ENCODE peak calls at places on chromosomes 13 and 19, in eight cellular contexts. One of them, this sample, is unnamed.
A peak's percentile ranks its signal among the peaks of the same experiment; 100 is the strongest.

GRCh38 chr13:22000191-22000590 is 329.3 kb downstream of the FGF9 start:
- DNase-seq in psoas muscle: no peak
- DNase-seq in astrocyte of the cerebellum: no peak
- DNase-seq in activated naive CD8-positive, alpha-beta T cell treated with anti-CD3 and anti-CD28 coated beads, Interleukin-2, amount 50 U/mL, for 24 hours: no peak
- DNase-seq in NCI-H748 treated with DMSO at 0.1 percent for 48 hours: no peak
- DNase-seq in body of pancreas: no peak
- DNase-seq in HEK293T: no peak
- DNase-seq in activated CD4-positive, CD25-positive, alpha-beta regulatory T cell: no peak
- DNase-seq in this sample: no peak

GRCh38 chr13:73722120-73722519 is 412.1 kb downstream of the KLF12 start:
- DNase-seq in body of pancreas: no peak
- DNase-seq in HEK293T: no peak
- DNase-seq in astrocyte of the cerebellum: peak; percentile 42
- DNase-seq in activated naive CD8-positive, alpha-beta T cell treated with anti-CD3 and anti-CD28 coated beads, Interleukin-2, amount 50 U/mL, for 24 hours: no peak
- DNase-seq in NCI-H748 treated with DMSO at 0.1 percent for 48 hours: no peak
- DNase-seq in activated CD4-positive, CD25-positive, alpha-beta regulatory T cell: no peak
- DNase-seq in psoas muscle: no peak
- DNase-seq in this sample: no peak

GRCh38 chr19:18875726-18876125 is 20.2 kb downstream of the CERS1 start:
- DNase-seq in HEK293T: no peak
- DNase-seq in NCI-H748 treated with DMSO at 0.1 percent for 48 hours: no peak
- DNase-seq in activated naive CD8-positive, alpha-beta T cell treated with anti-CD3 and anti-CD28 coated beads, Interleukin-2, amount 50 U/mL, for 24 hours: no peak
- DNase-seq in body of pancreas: no peak
- DNase-seq in psoas muscle: no peak
- DNase-seq in activated CD4-positive, CD25-positive, alpha-beta regulatory T cell: no peak
- DNase-seq in astrocyte of the cerebellum: no peak
- DNase-seq in this sample: no peak

GRCh38 chr13:91381371-91381770 is 17.1 kb upstream of the GPC5 start:
- DNase-seq in astrocyte of the cerebellum: peak; percentile 38
- DNase-seq in activated naive CD8-positive, alpha-beta T cell treated with anti-CD3 and anti-CD28 coated beads, Interleukin-2, amount 50 U/mL, for 24 hours: no peak
- DNase-seq in psoas muscle: no peak
- DNase-seq in body of pancreas: no peak
- DNase-seq in HEK293T: no peak
- DNase-seq in NCI-H748 treated with DMSO at 0.1 percent for 48 hours: no peak
- DNase-seq in activated CD4-positive, CD25-positive, alpha-beta regulatory T cell: no peak
- DNase-seq in this sample: no peak

GRCh38 chr13:60329221-60329983 is 67.6 kb upstream of the TDRD3 start:
- DNase-seq in HEK293T: peak; percentile 53
- DNase-seq in psoas muscle: no peak
- DNase-seq in NCI-H748 treated with DMSO at 0.1 percent for 48 hours: peak; percentile 93
- DNase-seq in body of pancreas: peak; percentile 50
- DNase-seq in activated naive CD8-positive, alpha-beta T cell treated with anti-CD3 and anti-CD28 coated beads, Interleukin-2, amount 50 U/mL, for 24 hours: peak; percentile 9
- DNase-seq in astrocyte of the cerebellum: peak; percentile 5
- DNase-seq in activated CD4-positive, CD25-positive, alpha-beta regulatory T cell: no peak
- DNase-seq in this sample: no peak

GRCh38 chr19:10858204-10858828 is 10.1 kb downstream of the C19orf38 start:
- DNase-seq in HEK293T: peak; percentile 68
- DNase-seq in activated CD4-positive, CD25-positive, alpha-beta regulatory T cell: no peak
- DNase-seq in body of pancreas: no peak
- DNase-seq in psoas muscle: no peak
- DNase-seq in astrocyte of the cerebellum: no peak
- DNase-seq in NCI-H748 treated with DMSO at 0.1 percent for 48 hours: no peak
- DNase-seq in activated naive CD8-positive, alpha-beta T cell treated with anti-CD3 and anti-CD28 coated beads, Interleukin-2, amount 50 U/mL, for 24 hours: peak; percentile 65
- DNase-seq in this sample: no peak

GRCh38 chr13:113854238-113855011 is 9.5 kb downstream of the GAS6 start:
- DNase-seq in activated naive CD8-positive, alpha-beta T cell treated with anti-CD3 and anti-CD28 coated beads, Interleukin-2, amount 50 U/mL, for 24 hours: no peak
- DNase-seq in HEK293T: no peak
- DNase-seq in body of pancreas: peak; percentile 63
- DNase-seq in activated CD4-positive, CD25-positive, alpha-beta regulatory T cell: no peak
- DNase-seq in psoas muscle: peak; percentile 68
- DNase-seq in NCI-H748 treated with DMSO at 0.1 percent for 48 hours: no peak
- DNase-seq in astrocyte of the cerebellum: peak; percentile 53
- DNase-seq in this sample: no peak

GRCh38 chr13:109145631-109146030 is 516.2 kb downstream of the MYO16 start:
- DNase-seq in NCI-H748 treated with DMSO at 0.1 percent for 48 hours: peak; percentile 30
- DNase-seq in body of pancreas: peak; percentile 57
- DNase-seq in HEK293T: peak; percentile 20
- DNase-seq in astrocyte of the cerebellum: peak; percentile 70
- DNase-seq in activated naive CD8-positive, alpha-beta T cell treated with anti-CD3 and anti-CD28 coated beads, Interleukin-2, amount 50 U/mL, for 24 hours: no peak
- DNase-seq in activated CD4-positive, CD25-positive, alpha-beta regulatory T cell: no peak
- DNase-seq in psoas muscle: no peak
- DNase-seq in this sample: no peak

GRCh38 chr13:86792153-86792651 is 879.0 kb upstream of the SLITRK5 start:
- DNase-seq in HEK293T: no peak
- DNase-seq in activated naive CD8-positive, alpha-beta T cell treated with anti-CD3 and anti-CD28 coated beads, Interleukin-2, amount 50 U/mL, for 24 hours: no peak
- DNase-seq in NCI-H748 treated with DMSO at 0.1 percent for 48 hours: no peak
- DNase-seq in astrocyte of the cerebellum: no peak
- DNase-seq in psoas muscle: no peak
- DNase-seq in body of pancreas: no peak
- DNase-seq in activated CD4-positive, CD25-positive, alpha-beta regulatory T cell: no peak
- DNase-seq in this sample: no peak

GRCh38 chr19:12721656-12722565 is 1.8 kb downstream of the TNPO2 start:
- DNase-seq in NCI-H748 treated with DMSO at 0.1 percent for 48 hours: no peak
- DNase-seq in activated CD4-positive, CD25-positive, alpha-beta regulatory T cell: peak; percentile 29
- DNase-seq in HEK293T: peak; percentile 56
- DNase-seq in astrocyte of the cerebellum: no peak
- DNase-seq in psoas muscle: peak; percentile 88
- DNase-seq in body of pancreas: peak; percentile 69
- DNase-seq in activated naive CD8-positive, alpha-beta T cell treated with anti-CD3 and anti-CD28 coated beads, Interleukin-2, amount 50 U/mL, for 24 hours: peak; percentile 56
- DNase-seq in this sample: no peak

GRCh38 chr19:18650468-18651001 is 13.7 kb downstream of the KLHL26 start:
- DNase-seq in psoas muscle: peak; percentile 92
- DNase-seq in astrocyte of the cerebellum: peak; percentile 32
- DNase-seq in HEK293T: no peak
- DNase-seq in NCI-H748 treated with DMSO at 0.1 percent for 48 hours: no peak
- DNase-seq in activated naive CD8-positive, alpha-beta T cell treated with anti-CD3 and anti-CD28 coated beads, Interleukin-2, amount 50 U/mL, for 24 hours: no peak
- DNase-seq in activated CD4-positive, CD25-positive, alpha-beta regulatory T cell: no peak
- DNase-seq in body of pancreas: peak; percentile 59
- DNase-seq in this sample: no peak

GRCh38 chr13:98089246-98089645 is 53.6 kb upstream of the FARP1 start:
- DNase-seq in body of pancreas: no peak
- DNase-seq in HEK293T: no peak
- DNase-seq in astrocyte of the cerebellum: no peak
- DNase-seq in activated CD4-positive, CD25-positive, alpha-beta regulatory T cell: no peak
- DNase-seq in activated naive CD8-positive, alpha-beta T cell treated with anti-CD3 and anti-CD28 coated beads, Interleukin-2, amount 50 U/mL, for 24 hours: no peak
- DNase-seq in NCI-H748 treated with DMSO at 0.1 percent for 48 hours: no peak
- DNase-seq in psoas muscle: no peak
- DNase-seq in this sample: no peak

GRCh38 chr13:39397221-39397620 is 205.8 kb downstream of the LHFPL6 start:
- DNase-seq in activated CD4-positive, CD25-positive, alpha-beta regulatory T cell: no peak
- DNase-seq in body of pancreas: no peak
- DNase-seq in astrocyte of the cerebellum: no peak
- DNase-seq in HEK293T: no peak
- DNase-seq in NCI-H748 treated with DMSO at 0.1 percent for 48 hours: no peak
- DNase-seq in activated naive CD8-positive, alpha-beta T cell treated with anti-CD3 and anti-CD28 coated beads, Interleukin-2, amount 50 U/mL, for 24 hours: no peak
- DNase-seq in psoas muscle: no peak
- DNase-seq in this sample: no peak

GRCh38 chr13:87274209-87274819 is 396.9 kb upstream of the SLITRK5 start:
- DNase-seq in activated naive CD8-positive, alpha-beta T cell treated with anti-CD3 and anti-CD28 coated beads, Interleukin-2, amount 50 U/mL, for 24 hours: peak; percentile 27
- DNase-seq in NCI-H748 treated with DMSO at 0.1 percent for 48 hours: peak; percentile 69
- DNase-seq in psoas muscle: no peak
- DNase-seq in astrocyte of the cerebellum: peak; percentile 49
- DNase-seq in activated CD4-positive, CD25-positive, alpha-beta regulatory T cell: no peak
- DNase-seq in HEK293T: peak; percentile 58
- DNase-seq in body of pancreas: peak; percentile 31
- DNase-seq in this sample: no peak

GRCh38 chr19:18736415-18737336 is 53.2 kb downstream of the CRTC1 start:
- DNase-seq in astrocyte of the cerebellum: no peak
- DNase-seq in activated CD4-positive, CD25-positive, alpha-beta regulatory T cell: no peak
- DNase-seq in body of pancreas: peak; percentile 71
- DNase-seq in NCI-H748 treated with DMSO at 0.1 percent for 48 hours: no peak
- DNase-seq in HEK293T: no peak
- DNase-seq in activated naive CD8-positive, alpha-beta T cell treated with anti-CD3 and anti-CD28 coated beads, Interleukin-2, amount 50 U/mL, for 24 hours: no peak
- DNase-seq in psoas muscle: peak; percentile 56
- DNase-seq in this sample: no peak

GRCh38 chr13:99496322-99497142 is 4.7 kb upstream of the TM9SF2 start:
- DNase-seq in HEK293T: no peak
- DNase-seq in activated naive CD8-positive, alpha-beta T cell treated with anti-CD3 and anti-CD28 coated beads, Interleukin-2, amount 50 U/mL, for 24 hours: peak; percentile 61
- DNase-seq in astrocyte of the cerebellum: no peak
- DNase-seq in activated CD4-positive, CD25-positive, alpha-beta regulatory T cell: peak; percentile 27
- DNase-seq in psoas muscle: peak; percentile 65
- DNase-seq in body of pancreas: peak; percentile 63
- DNase-seq in NCI-H748 treated with DMSO at 0.1 percent for 48 hours: no peak
- DNase-seq in this sample: peak; percentile 53

GRCh38 chr13:110444226-110444653 is 117.3 kb downstream of the RAB20 start:
- DNase-seq in activated naive CD8-positive, alpha-beta T cell treated with anti-CD3 and anti-CD28 coated beads, Interleukin-2, amount 50 U/mL, for 24 hours: no peak
- DNase-seq in activated CD4-positive, CD25-positive, alpha-beta regulatory T cell: no peak
- DNase-seq in body of pancreas: no peak
- DNase-seq in psoas muscle: no peak
- DNase-seq in astrocyte of the cerebellum: no peak
- DNase-seq in NCI-H748 treated with DMSO at 0.1 percent for 48 hours: no peak
- DNase-seq in HEK293T: no peak
- DNase-seq in this sample: no peak

GRCh38 chr13:98626298-98626940 is 49.5 kb upstream of the STK24 start:
- DNase-seq in activated CD4-positive, CD25-positive, alpha-beta regulatory T cell: no peak
- DNase-seq in psoas muscle: no peak
- DNase-seq in HEK293T: no peak
- DNase-seq in astrocyte of the cerebellum: no peak
- DNase-seq in NCI-H748 treated with DMSO at 0.1 percent for 48 hours: peak; percentile 18
- DNase-seq in activated naive CD8-positive, alpha-beta T cell treated with anti-CD3 and anti-CD28 coated beads, Interleukin-2, amount 50 U/mL, for 24 hours: no peak
- DNase-seq in body of pancreas: no peak
- DNase-seq in this sample: no peak

GRCh38 chr13:98014766-98015165 is 61.3 kb downstream of the IPO5 start:
- DNase-seq in NCI-H748 treated with DMSO at 0.1 percent for 48 hours: no peak
- DNase-seq in activated naive CD8-positive, alpha-beta T cell treated with anti-CD3 and anti-CD28 coated beads, Interleukin-2, amount 50 U/mL, for 24 hours: no peak
- DNase-seq in activated CD4-positive, CD25-positive, alpha-beta regulatory T cell: no peak
- DNase-seq in body of pancreas: no peak
- DNase-seq in astrocyte of the cerebellum: no peak
- DNase-seq in psoas muscle: no peak
- DNase-seq in HEK293T: no peak
- DNase-seq in this sample: no peak

GRCh38 chr13:36357692-36358091 is 11.5 kb upstream of the SPART start:
- DNase-seq in activated naive CD8-positive, alpha-beta T cell treated with anti-CD3 and anti-CD28 coated beads, Interleukin-2, amount 50 U/mL, for 24 hours: no peak
- DNase-seq in psoas muscle: peak; percentile 56
- DNase-seq in NCI-H748 treated with DMSO at 0.1 percent for 48 hours: no peak
- DNase-seq in HEK293T: no peak
- DNase-seq in body of pancreas: peak; percentile 20
- DNase-seq in astrocyte of the cerebellum: peak; percentile 68
- DNase-seq in activated CD4-positive, CD25-positive, alpha-beta regulatory T cell: no peak
- DNase-seq in this sample: no peak

GRCh38 chr13:68940049-68940448 is 1167.6 kb upstream of the ATXN8OS start:
- DNase-seq in HEK293T: no peak
- DNase-seq in body of pancreas: no peak
- DNase-seq in NCI-H748 treated with DMSO at 0.1 percent for 48 hours: peak; percentile 18
- DNase-seq in psoas muscle: no peak
- DNase-seq in activated naive CD8-positive, alpha-beta T cell treated with anti-CD3 and anti-CD28 coated beads, Interleukin-2, amount 50 U/mL, for 24 hours: no peak
- DNase-seq in astrocyte of the cerebellum: no peak
- DNase-seq in activated CD4-positive, CD25-positive, alpha-beta regulatory T cell: no peak
- DNase-seq in this sample: no peak

GRCh38 chr13:50125306-50125555 is 110.0 kb downstream of the KCNRG start:
- DNase-seq in body of pancreas: peak; percentile 52
- DNase-seq in activated CD4-positive, CD25-positive, alpha-beta regulatory T cell: no peak
- DNase-seq in HEK293T: peak; percentile 31
- DNase-seq in activated naive CD8-positive, alpha-beta T cell treated with anti-CD3 and anti-CD28 coated beads, Interleukin-2, amount 50 U/mL, for 24 hours: no peak
- DNase-seq in psoas muscle: no peak
- DNase-seq in NCI-H748 treated with DMSO at 0.1 percent for 48 hours: peak; percentile 75
- DNase-seq in astrocyte of the cerebellum: no peak
- DNase-seq in this sample: no peak

GRCh38 chr19:17721821-17722220 is 2.5 kb downstream of the MAP1S start:
- DNase-seq in activated CD4-positive, CD25-positive, alpha-beta regulatory T cell: no peak
- DNase-seq in activated naive CD8-positive, alpha-beta T cell treated with anti-CD3 and anti-CD28 coated beads, Interleukin-2, amount 50 U/mL, for 24 hours: no peak
- DNase-seq in HEK293T: no peak
- DNase-seq in psoas muscle: no peak
- DNase-seq in body of pancreas: peak; percentile 59
- DNase-seq in NCI-H748 treated with DMSO at 0.1 percent for 48 hours: no peak
- DNase-seq in astrocyte of the cerebellum: no peak
- DNase-seq in this sample: no peak

GRCh38 chr19:5953034-5953589 is 24.8 kb downstream of the RANBP3 start:
- DNase-seq in astrocyte of the cerebellum: no peak
- DNase-seq in psoas muscle: no peak
- DNase-seq in body of pancreas: no peak
- DNase-seq in activated CD4-positive, CD25-positive, alpha-beta regulatory T cell: no peak
- DNase-seq in NCI-H748 treated with DMSO at 0.1 percent for 48 hours: no peak
- DNase-seq in activated naive CD8-positive, alpha-beta T cell treated with anti-CD3 and anti-CD28 coated beads, Interleukin-2, amount 50 U/mL, for 24 hours: no peak
- DNase-seq in HEK293T: no peak
- DNase-seq in this sample: no peak

GRCh38 chr19:6779204-6779603 is 6.7 kb downstream of the VAV1 start:
- DNase-seq in psoas muscle: no peak
- DNase-seq in activated naive CD8-positive, alpha-beta T cell treated with anti-CD3 and anti-CD28 coated beads, Interleukin-2, amount 50 U/mL, for 24 hours: no peak
- DNase-seq in body of pancreas: no peak
- DNase-seq in activated CD4-positive, CD25-positive, alpha-beta regulatory T cell: no peak
- DNase-seq in HEK293T: no peak
- DNase-seq in NCI-H748 treated with DMSO at 0.1 percent for 48 hours: no peak
- DNase-seq in astrocyte of the cerebellum: no peak
- DNase-seq in this sample: no peak

GRCh38 chr19:42313840-42314755 is 989 bp downstream of the TMEM145 start:
- DNase-seq in activated naive CD8-positive, alpha-beta T cell treated with anti-CD3 and anti-CD28 coated beads, Interleukin-2, amount 50 U/mL, for 24 hours: no peak
- DNase-seq in HEK293T: no peak
- DNase-seq in psoas muscle: no peak
- DNase-seq in activated CD4-positive, CD25-positive, alpha-beta regulatory T cell: no peak
- DNase-seq in body of pancreas: no peak
- DNase-seq in NCI-H748 treated with DMSO at 0.1 percent for 48 hours: no peak
- DNase-seq in astrocyte of the cerebellum: no peak
- DNase-seq in this sample: no peak

GRCh38 chr13:114027046-114027760 is 53.3 kb upstream of the C13orf46 start:
- DNase-seq in NCI-H748 treated with DMSO at 0.1 percent for 48 hours: no peak
- DNase-seq in HEK293T: no peak
- DNase-seq in activated CD4-positive, CD25-positive, alpha-beta regulatory T cell: no peak
- DNase-seq in psoas muscle: peak; percentile 84
- DNase-seq in astrocyte of the cerebellum: peak; percentile 55
- DNase-seq in activated naive CD8-positive, alpha-beta T cell treated with anti-CD3 and anti-CD28 coated beads, Interleukin-2, amount 50 U/mL, for 24 hours: no peak
- DNase-seq in body of pancreas: no peak
- DNase-seq in this sample: no peak

GRCh38 chr19:45122832-45123231 is 29.9 kb downstream of the PPP1R37 start:
- DNase-seq in astrocyte of the cerebellum: no peak
- DNase-seq in activated CD4-positive, CD25-positive, alpha-beta regulatory T cell: no peak
- DNase-seq in activated naive CD8-positive, alpha-beta T cell treated with anti-CD3 and anti-CD28 coated beads, Interleukin-2, amount 50 U/mL, for 24 hours: no peak
- DNase-seq in HEK293T: no peak
- DNase-seq in NCI-H748 treated with DMSO at 0.1 percent for 48 hours: no peak
- DNase-seq in psoas muscle: no peak
- DNase-seq in body of pancreas: no peak
- DNase-seq in this sample: no peak

GRCh38 chr19:23817519-23817918 is 58.8 kb upstream of the ZNF681 start:
- DNase-seq in activated CD4-positive, CD25-positive, alpha-beta regulatory T cell: no peak
- DNase-seq in activated naive CD8-positive, alpha-beta T cell treated with anti-CD3 and anti-CD28 coated beads, Interleukin-2, amount 50 U/mL, for 24 hours: peak; percentile 35
- DNase-seq in HEK293T: peak; percentile 6
- DNase-seq in psoas muscle: no peak
- DNase-seq in body of pancreas: peak; percentile 13
- DNase-seq in astrocyte of the cerebellum: no peak
- DNase-seq in NCI-H748 treated with DMSO at 0.1 percent for 48 hours: no peak
- DNase-seq in this sample: no peak

GRCh38 chr13:21549633-21550032 is 54.3 kb downstream of the MICU2 start:
- DNase-seq in HEK293T: no peak
- DNase-seq in body of pancreas: no peak
- DNase-seq in psoas muscle: no peak
- DNase-seq in NCI-H748 treated with DMSO at 0.1 percent for 48 hours: no peak
- DNase-seq in astrocyte of the cerebellum: no peak
- DNase-seq in activated naive CD8-positive, alpha-beta T cell treated with anti-CD3 and anti-CD28 coated beads, Interleukin-2, amount 50 U/mL, for 24 hours: no peak
- DNase-seq in activated CD4-positive, CD25-positive, alpha-beta regulatory T cell: no peak
- DNase-seq in this sample: no peak

GRCh38 chr19:39858541-39858940 is 12.4 kb upstream of the FBL start:
- DNase-seq in HEK293T: no peak
- DNase-seq in activated naive CD8-positive, alpha-beta T cell treated with anti-CD3 and anti-CD28 coated beads, Interleukin-2, amount 50 U/mL, for 24 hours: no peak
- DNase-seq in astrocyte of the cerebellum: no peak
- DNase-seq in body of pancreas: no peak
- DNase-seq in activated CD4-positive, CD25-positive, alpha-beta regulatory T cell: no peak
- DNase-seq in NCI-H748 treated with DMSO at 0.1 percent for 48 hours: peak; percentile 97
- DNase-seq in psoas muscle: no peak
- DNase-seq in this sample: no peak

GRCh38 chr19:56671613-56671994 is at the start of gene ZNF835:
- DNase-seq in NCI-H748 treated with DMSO at 0.1 percent for 48 hours: no peak
- DNase-seq in body of pancreas: peak; percentile 90
- DNase-seq in activated naive CD8-positive, alpha-beta T cell treated with anti-CD3 and anti-CD28 coated beads, Interleukin-2, amount 50 U/mL, for 24 hours: peak; percentile 82
- DNase-seq in activated CD4-positive, CD25-positive, alpha-beta regulatory T cell: peak; percentile 72
- DNase-seq in psoas muscle: peak; percentile 95
- DNase-seq in HEK293T: no peak
- DNase-seq in astrocyte of the cerebellum: peak; percentile 0
- DNase-seq in this sample: peak; percentile 80

GRCh38 chr19:44796701-44797115 is 12.2 kb upstream of the BCAM start:
- DNase-seq in astrocyte of the cerebellum: no peak
- DNase-seq in NCI-H748 treated with DMSO at 0.1 percent for 48 hours: peak; percentile 55
- DNase-seq in body of pancreas: peak; percentile 82
- DNase-seq in HEK293T: no peak
- DNase-seq in activated CD4-positive, CD25-positive, alpha-beta regulatory T cell: no peak
- DNase-seq in psoas muscle: no peak
- DNase-seq in activated naive CD8-positive, alpha-beta T cell treated with anti-CD3 and anti-CD28 coated beads, Interleukin-2, amount 50 U/mL, for 24 hours: no peak
- DNase-seq in this sample: no peak

GRCh38 chr19:42567567-42567966 is 27.2 kb downstream of the CEACAM8 start:
- DNase-seq in activated CD4-positive, CD25-positive, alpha-beta regulatory T cell: no peak
- DNase-seq in HEK293T: no peak
- DNase-seq in body of pancreas: no peak
- DNase-seq in astrocyte of the cerebellum: no peak
- DNase-seq in NCI-H748 treated with DMSO at 0.1 percent for 48 hours: no peak
- DNase-seq in activated naive CD8-positive, alpha-beta T cell treated with anti-CD3 and anti-CD28 coated beads, Interleukin-2, amount 50 U/mL, for 24 hours: no peak
- DNase-seq in psoas muscle: no peak
- DNase-seq in this sample: no peak

This sample was measured in memory B cell.